ENCODE peak calls at places on chromosomes 7 and 10, in six cellular contexts. X is H1, I is lung, W is transverse colon, T is uterus, L is OCI-LY7. R is an unnamed sample. For H3K4me1, the result is how much of the 10 kb centered on the place peaks cover.

GRCh38 chr7:46123-46829 is 146.1 kb upstream of the FAM20C start:
- DNase-seq in T (no peak), W (peak), I (no peak), X (peak), L (no peak), R (no peak)

GRCh38 chr7:140209866-140210609 is 33.3 kb upstream of the KDM7A start:
- DNase-seq in W (peak), T (no peak), X (no peak), L (peak), I (peak), R (peak)

GRCh38 chr10:12501851-12502525 is 152.6 kb downstream of the CAMK1D start:
- DNase-seq in L (no peak), W (no peak), T (no peak), I (no peak), X (peak), R (peak)

GRCh38 chr7:23044581-23044980 is 30.7 kb upstream of the HYCC1 start:
- DNase-seq in W (no peak), T (no peak), L (no peak), X (no peak), I (no peak), R (no peak)

GRCh38 chr7:75963383-75963995 is 30.9 kb downstream of the TMEM120A start:
- DNase-seq in T (no peak), L (no peak), I (no peak), W (no peak), X (no peak), R (no peak)

GRCh38 chr7:136857573-136857972 is 10.9 kb upstream of the CHRM2 start:
- DNase-seq in L (no peak), W (no peak), X (no peak), I (no peak), T (no peak), R (no peak)

GRCh38 chr7:1074593-1075431 is 13.1 kb upstream of the GPER1 start:
- DNase-seq in W (no peak), X (no peak), I (no peak), L (no peak), T (no peak), R (no peak)

GRCh38 chr10:30813872-30814471 is 184.4 kb upstream of the LYZL2 start:
- DNase-seq in X (no peak), W (no peak), I (no peak), T (no peak), L (no peak), R (no peak)

GRCh38 chr10:30600005-30600404 is 29.5 kb downstream of the LYZL2 start:
- DNase-seq in I (no peak), L (no peak), T (no peak), W (no peak), X (no peak), R (no peak)

GRCh38 chr7:27176343-27176731 is 2.2 kb upstream of the HOXA10 start:
- DNase-seq in W (peak), X (no peak), I (no peak), T (peak), L (no peak), R (peak)

GRCh38 chr7:32048970-32049369 is 21.2 kb downstream of the PDE1C start:
- DNase-seq in X (no peak), I (no peak), W (no peak), L (no peak), T (no peak), R (no peak)

GRCh38 chr10:66349726-66350125 is 576.1 kb upstream of the LRRTM3 start:
- DNase-seq in T (no peak), L (no peak), I (no peak), W (no peak), X (no peak), R (no peak)

GRCh38 chr10:683448-684071 is 5.9 kb downstream of the DIP2C start:
- DNase-seq in L (no peak), I (no peak), W (no peak), X (no peak), T (peak), R (no peak)

GRCh38 chr10:77675347-77675746 is 37.7 kb upstream of the KCNMA1 start:
- DNase-seq in W (no peak), L (no peak), I (no peak), T (no peak), X (no peak), R (no peak)

DNA sequence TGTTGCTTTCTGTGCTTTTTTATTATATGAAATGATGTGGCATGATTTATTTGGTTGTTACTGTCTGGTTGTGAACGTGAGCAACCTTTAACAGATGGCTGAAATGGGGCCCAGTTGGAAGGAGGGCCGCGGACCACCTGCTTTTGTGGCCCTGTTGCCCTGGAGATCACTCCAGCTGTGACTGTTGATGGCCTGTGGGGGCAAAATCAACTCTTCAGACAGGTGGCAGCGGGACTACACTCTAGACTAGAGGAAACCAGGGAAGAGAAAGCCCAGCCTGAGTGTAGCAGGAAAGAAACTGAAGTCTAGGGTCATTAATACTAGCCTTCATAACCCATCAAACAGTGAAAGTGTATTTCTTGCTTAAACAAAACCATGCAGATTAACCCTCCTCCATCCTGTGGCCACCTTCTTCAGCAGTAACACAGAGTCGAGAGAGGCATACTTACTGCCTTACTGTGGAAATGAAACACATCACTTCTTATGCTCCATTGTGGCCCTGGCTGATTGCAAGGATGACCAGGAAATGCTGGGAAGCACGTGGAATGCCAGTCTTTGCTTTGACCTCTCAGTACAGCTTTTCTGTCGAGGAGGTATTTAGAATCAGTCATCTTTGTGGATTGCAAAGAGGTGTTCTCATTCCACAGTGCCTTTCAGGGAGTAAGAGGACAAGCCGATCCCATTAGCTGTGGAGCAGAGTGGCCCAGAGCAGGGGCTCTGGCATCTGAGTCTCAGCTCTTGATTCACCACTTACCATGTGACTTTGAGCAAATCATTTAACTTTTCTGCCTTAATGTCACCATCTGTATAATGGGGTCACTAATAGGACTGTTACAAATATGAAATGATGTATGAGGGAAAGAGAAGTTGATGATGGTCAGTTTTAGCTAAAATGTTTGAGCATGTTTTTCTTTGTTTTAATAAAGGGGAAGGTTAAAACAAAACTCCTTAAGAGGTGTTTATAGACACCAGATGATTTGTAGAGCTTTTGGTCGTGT is 80.6 kb downstream of the CCNY start:
- DNase-seq in I (no peak), X (no peak), L (peak), T (peak), W (no peak), R (no peak)
- H3K4me1 ChIP-seq in I (under half), X (under half), L (under half), T (under half), W (under half), R (half or more)

GRCh38 chr7:64113981-64114380 is 68.7 kb downstream of the ZNF727 start:
- DNase-seq in I (no peak), L (no peak), X (no peak), W (no peak), T (no peak), R (no peak)
- H3K4me1 ChIP-seq in I (under half), L (under half), X (under half), W (under half), T (under half), R (under half)

DNA sequence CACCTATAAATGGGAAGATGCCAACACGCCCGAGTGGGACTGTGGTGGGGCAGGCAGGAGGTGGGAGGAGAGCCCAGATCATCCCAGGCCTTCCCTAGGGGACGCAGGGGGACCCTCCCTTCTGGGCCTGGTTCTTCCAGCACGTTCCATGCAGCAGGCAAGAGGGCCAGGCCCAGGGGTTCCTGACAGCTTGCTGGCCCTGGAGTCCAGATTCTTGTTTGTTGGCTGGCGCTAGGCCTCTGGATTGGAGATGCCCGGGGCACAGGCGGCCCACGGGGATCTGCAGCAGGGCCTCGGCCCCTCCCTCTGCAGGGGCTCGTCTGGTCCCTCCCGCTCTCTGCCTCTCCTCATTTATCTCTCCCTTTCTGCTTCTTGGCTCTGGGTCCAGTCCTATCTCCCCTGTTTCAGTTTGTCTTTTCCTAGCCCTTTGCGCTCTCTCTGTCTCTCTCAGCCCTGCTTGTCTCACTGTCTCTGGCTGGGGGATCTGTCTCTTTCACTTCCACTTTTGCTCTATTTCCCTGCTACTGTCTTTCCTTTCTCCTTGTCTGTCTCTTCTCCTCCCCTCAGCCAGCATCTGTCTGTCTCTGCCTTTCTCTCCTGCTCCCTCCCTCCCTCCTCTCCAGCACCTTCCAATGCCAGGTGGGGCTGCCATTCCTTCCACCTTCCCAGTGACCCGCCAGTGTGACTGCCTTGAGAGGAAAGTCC is 1.1 kb upstream of the AQP1 start:
- DNase-seq in W (no peak), X (no peak), L (no peak), I (no peak), T (no peak), R (no peak)
- H3K4me1 ChIP-seq in W (under half), X (under half), L (under half), I (under half), T (under half), R (half or more)

DNA sequence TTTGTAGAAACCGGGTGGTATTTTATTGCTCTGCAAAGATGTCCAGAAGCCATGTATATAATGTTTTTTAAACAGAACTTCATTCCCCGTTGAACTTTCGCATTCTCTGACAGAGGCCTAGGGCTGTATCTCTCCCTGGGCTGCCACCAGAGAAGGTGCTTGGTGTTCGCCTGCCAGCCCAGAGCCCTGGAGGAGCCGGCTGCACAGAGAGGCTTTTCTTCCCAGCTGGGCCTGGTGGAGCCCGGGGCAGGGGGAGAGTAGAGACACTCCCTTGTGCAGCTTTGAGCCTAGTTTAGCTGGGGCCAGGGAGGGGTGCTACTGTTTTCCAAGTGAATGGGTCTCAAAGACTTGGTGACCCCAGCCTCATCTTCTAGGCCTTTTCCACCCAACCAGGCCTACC is 13.6 kb upstream of the TRIM8 start:
- DNase-seq in I (no peak), T (no peak), X (no peak), W (no peak), L (no peak), R (no peak)
- H3K4me1 ChIP-seq in I (under half), T (under half), X (half or more), W (under half), L (under half), R (half or more)

GRCh38 chr10:26486304-26486703 is 48.2 kb downstream of the APBB1IP start:
- DNase-seq in W (no peak), X (no peak), T (peak), L (no peak), I (no peak), R (no peak)
- H3K4me1 ChIP-seq in W (under half), X (under half), T (under half), L (under half), I (under half), R (under half)

DNA sequence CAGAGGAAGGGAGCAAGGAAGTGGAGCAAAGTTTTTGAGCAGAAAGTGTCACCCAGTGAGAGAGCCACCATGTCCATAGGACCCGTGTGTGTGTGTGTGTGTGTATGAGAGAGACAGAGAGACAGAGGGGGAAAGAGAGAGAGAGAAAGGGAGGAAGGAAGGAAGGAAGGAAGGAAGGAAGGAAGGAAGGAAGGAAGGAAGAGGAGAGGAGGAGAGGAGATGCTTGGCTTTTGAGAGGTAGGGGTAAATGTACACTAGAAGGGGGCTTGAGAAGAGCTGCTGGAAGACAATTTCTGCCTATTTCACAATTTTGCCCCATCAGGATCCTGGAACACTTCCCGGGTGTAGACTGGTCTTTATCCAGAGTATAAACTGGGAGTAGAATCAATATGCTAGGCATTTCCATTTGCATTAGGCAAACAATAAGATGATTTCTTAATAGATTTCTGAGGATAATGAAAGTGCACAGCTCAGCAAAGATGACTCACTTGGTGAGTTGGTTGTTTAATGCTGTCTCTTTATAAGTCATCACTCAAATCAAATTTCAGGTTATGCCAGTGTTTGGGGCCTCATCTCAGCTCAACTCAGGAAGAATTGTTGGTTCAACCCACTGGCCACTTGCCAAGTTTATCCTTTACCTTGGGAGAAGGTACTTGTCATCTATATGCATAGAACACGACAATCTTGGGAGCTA is 70.0 kb upstream of the FAM13C start:
- DNase-seq in T (no peak), L (no peak), X (no peak), I (no peak), W (no peak), R (no peak)
- H3K4me1 ChIP-seq in T (under half), L (under half), X (under half), I (under half), W (under half), R (under half)

DNA sequence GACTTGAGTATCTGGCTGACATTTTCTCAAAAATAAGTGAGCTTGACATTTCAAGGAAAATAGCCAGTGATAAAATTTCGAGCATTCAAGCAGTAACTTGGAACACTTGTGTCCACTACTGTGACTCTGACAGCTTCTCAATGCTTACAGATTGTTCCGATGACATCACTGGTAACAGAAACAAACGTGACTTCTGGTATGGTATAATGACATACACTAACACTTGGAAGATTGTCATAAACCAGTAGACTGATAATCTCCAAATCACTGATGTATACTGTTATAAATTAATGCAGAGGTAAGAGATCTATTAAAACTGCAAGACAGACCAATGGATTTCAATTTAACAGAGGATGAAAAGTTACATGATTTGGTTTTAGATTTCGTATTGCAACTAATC is 6.5 kb downstream of the MINDY3 start:
- DNase-seq in X (no peak), L (no peak), T (no peak), W (no peak), I (no peak), R (no peak)
- H3K4me1 ChIP-seq in X (under half), L (under half), T (under half), W (under half), I (under half), R (under half)